ENCODE peak calls at places on chromosomes 13 and 19, in nine cellular contexts. One of them, this sample, is unnamed.

GRCh38 chr19:3413796-3414327 is 47.5 kb downstream of the NFIC start:
- DNase-seq in nephron progenitor cell: no peak
- DNase-seq in amniotic epithelial cell: no peak
- DNase-seq in activated T-helper 1 cell treated with Interleukin-2 at 50 U/mL for 16 hours: no peak
- DNase-seq in activated CD8-positive, alpha-beta memory T cell treated with anti-CD3 and anti-CD28 coated beads for 1 hour: no peak
- DNase-seq in EH: peak; percentile 25
- DNase-seq in stimulated activated CD4-positive, alpha-beta T cell treated with anti-CD3 and anti-CD28 coated beads, TNF-alpha, amount 100 ng/mL, for 4 hours: no peak
- DNase-seq in smooth muscle cell of the brain vasculature: no peak
- DNase-seq in BJ: no peak
- DNase-seq in this sample: peak; percentile 48

GRCh38 chr13:113907637-113908617 is 44.1 kb upstream of the GAS6 start:
- DNase-seq in amniotic epithelial cell: peak; percentile 96
- DNase-seq in activated T-helper 1 cell treated with Interleukin-2 at 50 U/mL for 16 hours: no peak
- DNase-seq in stimulated activated CD4-positive, alpha-beta T cell treated with anti-CD3 and anti-CD28 coated beads, TNF-alpha, amount 100 ng/mL, for 4 hours: no peak
- DNase-seq in smooth muscle cell of the brain vasculature: no peak
- DNase-seq in nephron progenitor cell: peak; percentile 24
- DNase-seq in activated CD8-positive, alpha-beta memory T cell treated with anti-CD3 and anti-CD28 coated beads for 1 hour: no peak
- DNase-seq in EH: peak; percentile 83
- DNase-seq in BJ: peak; percentile 59
- DNase-seq in this sample: peak; percentile 64

GRCh38 chr19:41431426-41432386 is 4.5 kb upstream of the B3GNT8 start:
- DNase-seq in activated T-helper 1 cell treated with Interleukin-2 at 50 U/mL for 16 hours: no peak
- DNase-seq in BJ: no peak
- DNase-seq in EH: peak; percentile 43
- DNase-seq in stimulated activated CD4-positive, alpha-beta T cell treated with anti-CD3 and anti-CD28 coated beads, TNF-alpha, amount 100 ng/mL, for 4 hours: no peak
- DNase-seq in nephron progenitor cell: no peak
- DNase-seq in activated CD8-positive, alpha-beta memory T cell treated with anti-CD3 and anti-CD28 coated beads for 1 hour: no peak
- DNase-seq in amniotic epithelial cell: peak; percentile 64
- DNase-seq in smooth muscle cell of the brain vasculature: no peak
- DNase-seq in this sample: peak; percentile 44

GRCh38 chr19:2032296-2032941 is 16.9 kb upstream of the BTBD2 start:
- DNase-seq in activated CD8-positive, alpha-beta memory T cell treated with anti-CD3 and anti-CD28 coated beads for 1 hour: no peak
- DNase-seq in nephron progenitor cell: no peak
- DNase-seq in stimulated activated CD4-positive, alpha-beta T cell treated with anti-CD3 and anti-CD28 coated beads, TNF-alpha, amount 100 ng/mL, for 4 hours: no peak
- DNase-seq in smooth muscle cell of the brain vasculature: no peak
- DNase-seq in EH: peak; percentile 93
- DNase-seq in amniotic epithelial cell: peak; percentile 93
- DNase-seq in activated T-helper 1 cell treated with Interleukin-2 at 50 U/mL for 16 hours: peak; percentile 35
- DNase-seq in BJ: peak; percentile 35
- DNase-seq in this sample: peak; percentile 81

GRCh38 chr19:10797078-10797477 is 38.9 kb downstream of the TMED1 start:
- DNase-seq in amniotic epithelial cell: no peak
- DNase-seq in EH: no peak
- DNase-seq in BJ: no peak
- DNase-seq in activated CD8-positive, alpha-beta memory T cell treated with anti-CD3 and anti-CD28 coated beads for 1 hour: peak; percentile 25
- DNase-seq in activated T-helper 1 cell treated with Interleukin-2 at 50 U/mL for 16 hours: peak; percentile 35
- DNase-seq in nephron progenitor cell: no peak
- DNase-seq in smooth muscle cell of the brain vasculature: no peak
- DNase-seq in stimulated activated CD4-positive, alpha-beta T cell treated with anti-CD3 and anti-CD28 coated beads, TNF-alpha, amount 100 ng/mL, for 4 hours: no peak
- DNase-seq in this sample: no peak

GRCh38 chr19:11017275-11018035 is 56.6 kb downstream of the SMARCA4 start:
- DNase-seq in EH: no peak
- DNase-seq in amniotic epithelial cell: no peak
- DNase-seq in stimulated activated CD4-positive, alpha-beta T cell treated with anti-CD3 and anti-CD28 coated beads, TNF-alpha, amount 100 ng/mL, for 4 hours: no peak
- DNase-seq in nephron progenitor cell: no peak
- DNase-seq in activated CD8-positive, alpha-beta memory T cell treated with anti-CD3 and anti-CD28 coated beads for 1 hour: no peak
- DNase-seq in activated T-helper 1 cell treated with Interleukin-2 at 50 U/mL for 16 hours: no peak
- DNase-seq in smooth muscle cell of the brain vasculature: no peak
- DNase-seq in BJ: no peak
- DNase-seq in this sample: no peak

GRCh38 chr13:52921194-52921593 is 72.8 kb upstream of the PCDH8 start:
- DNase-seq in smooth muscle cell of the brain vasculature: no peak
- DNase-seq in amniotic epithelial cell: no peak
- DNase-seq in EH: no peak
- DNase-seq in BJ: no peak
- DNase-seq in activated CD8-positive, alpha-beta memory T cell treated with anti-CD3 and anti-CD28 coated beads for 1 hour: no peak
- DNase-seq in nephron progenitor cell: no peak
- DNase-seq in activated T-helper 1 cell treated with Interleukin-2 at 50 U/mL for 16 hours: no peak
- DNase-seq in stimulated activated CD4-positive, alpha-beta T cell treated with anti-CD3 and anti-CD28 coated beads, TNF-alpha, amount 100 ng/mL, for 4 hours: no peak
- DNase-seq in this sample: no peak

GRCh38 chr13:80083097-80083429 is 257.9 kb downstream of the SPRY2 start:
- DNase-seq in activated T-helper 1 cell treated with Interleukin-2 at 50 U/mL for 16 hours: no peak
- DNase-seq in stimulated activated CD4-positive, alpha-beta T cell treated with anti-CD3 and anti-CD28 coated beads, TNF-alpha, amount 100 ng/mL, for 4 hours: no peak
- DNase-seq in amniotic epithelial cell: no peak
- DNase-seq in EH: no peak
- DNase-seq in activated CD8-positive, alpha-beta memory T cell treated with anti-CD3 and anti-CD28 coated beads for 1 hour: no peak
- DNase-seq in BJ: no peak
- DNase-seq in nephron progenitor cell: no peak
- DNase-seq in smooth muscle cell of the brain vasculature: no peak
- DNase-seq in this sample: no peak